ENCODE peak calls at places on chromosomes 16 and 17, in five cellular contexts. M is stimulated activated CD4-positive, alpha-beta T cell treated with anti-CD3 and anti-CD28 coated beads, Interleukin-1b, Interleukin-23, amount 100 ng/mL, for 4 hours; C is aorta; J is GM19239; X is fibroblast of lung. B is an unnamed sample.

GRCh38 chr16:6510261-6510660 is 822.4 kb upstream of the RBFOX1 start:
- DNase-seq in M (no peak), C (no peak), J (no peak), X (no peak), B (no peak)

GRCh38 chr16:74724820-74725549 is 24.3 kb upstream of the MLKL start:
- DNase-seq in M (no peak), C (peak), J (no peak), X (peak), B (no peak)

GRCh38 chr16:71421911-71422310 is 19.9 kb downstream of the TLE7 start:
- DNase-seq in M (no peak), C (no peak), J (no peak), X (no peak), B (no peak)

GRCh38 chr16:3282103-3282746 is 1.1 kb upstream of the ZNF263 start:
- DNase-seq in M (no peak), C (no peak), J (no peak), X (no peak), B (no peak)

GRCh38 chr16:86044241-86044671 is 145.3 kb downstream of the IRF8 start:
- DNase-seq in M (peak), C (peak), J (peak), X (peak), B (peak)

GRCh38 chr16:88570691-88571092 is 489 bp downstream of the ZC3H18 start:
- DNase-seq in M (peak), C (no peak), J (no peak), X (no peak), B (no peak)

GRCh38 chr17:78257810-78258322 is 26.4 kb downstream of the TMEM235 start:
- DNase-seq in M (no peak), C (no peak), J (no peak), X (peak), B (no peak)

GRCh38 chr17:74211141-74211928 is 2.0 kb upstream of the TTYH2 start:
- DNase-seq in M (no peak), C (no peak), J (no peak), X (peak), B (no peak)

GRCh38 chr16:30434852-30435251 is 5.0 kb upstream of the DCTPP1 start:
- DNase-seq in M (no peak), C (no peak), J (no peak), X (no peak), B (no peak)

GRCh38 chr16:19899605-19899955 is 14.9 kb upstream of the GPRC5B start:
- DNase-seq in M (no peak), C (no peak), J (no peak), X (no peak), B (no peak)

GRCh38 chr17:36936455-36936934 is 780 bp upstream of the LHX1 start:
- DNase-seq in M (no peak), C (no peak), J (no peak), X (no peak), B (no peak)

GRCh38 chr17:72222571-72222970 is 101.8 kb downstream of the SOX9 start:
- DNase-seq in M (no peak), C (no peak), J (no peak), X (no peak), B (no peak)

GRCh38 chr17:78828470-78829185 is 12.0 kb downstream of the USP36 start:
- DNase-seq in M (no peak), C (peak), J (no peak), X (peak), B (no peak)

GRCh38 chr16:50389900-50390896 is 21.4 kb upstream of the BRD7 start:
- DNase-seq in M (no peak), C (no peak), J (no peak), X (no peak), B (no peak)